ENCODE peak calls at places on chromosome 3, in four cellular contexts. D is upper lobe of right lung, Z is stomach, U is heart left ventricle. I is an unnamed sample.

GRCh38 chr3:127161973-127162579 is 30.9 kb upstream of the PRR23E start:
- DNase-seq in D (no peak), Z (no peak), U (no peak), I (no peak)

GRCh38 chr3:127677541-127678314 is 5.0 kb downstream of the ABTB1 start:
- DNase-seq in D (peak), Z (peak), U (no peak), I (no peak)

GRCh38 chr3:152241142-152242067 is 27.3 kb upstream of the MBNL1 start:
- DNase-seq in D (no peak), Z (no peak), U (no peak), I (no peak)

GRCh38 chr3:61855211-61855610 is 293.8 kb downstream of the PTPRG start:
- DNase-seq in D (no peak), Z (no peak), U (no peak), I (no peak)

GRCh38 chr3:172051310-172051956 is 12.1 kb downstream of the FNDC3B start:
- DNase-seq in D (no peak), Z (no peak), U (no peak), I (no peak)

GRCh38 chr3:170520996-170521395 is 64.9 kb downstream of the SLC7A14 start:
- DNase-seq in D (no peak), Z (no peak), U (no peak), I (no peak)

GRCh38 chr3:103052236-103052830 is 617.5 kb downstream of the ZPLD1 start:
- DNase-seq in D (no peak), Z (no peak), U (peak), I (no peak)

GRCh38 chr3:73353661-73354217 is 271.0 kb downstream of the PDZRN3 start:
- DNase-seq in D (no peak), Z (no peak), U (no peak), I (no peak)

GRCh38 chr3:140832883-140833282 is 108.8 kb upstream of the SLC25A36 start:
- DNase-seq in D (no peak), Z (no peak), U (no peak), I (no peak)

GRCh38 chr3:112348945-112349344 is 16.0 kb downstream of the CD200 start:
- DNase-seq in D (no peak), Z (no peak), U (no peak), I (no peak)

GRCh38 chr3:174532776-174533175 is 326.4 kb upstream of the NAALADL2 start:
- DNase-seq in D (no peak), Z (no peak), U (no peak), I (no peak)

GRCh38 chr3:137150825-137151224 is 193.0 kb downstream of the IL20RB start:
- DNase-seq in D (no peak), Z (no peak), U (no peak), I (no peak)

GRCh38 chr3:111850481-111850880 is 8.6 kb upstream of the PHLDB2 start:
- DNase-seq in D (no peak), Z (no peak), U (no peak), I (no peak)

GRCh38 chr3:159989973-159990846 is 1.6 kb downstream of the IL12A start:
- DNase-seq in D (no peak), Z (no peak), U (no peak), I (no peak)

GRCh38 chr3:159988617-159989251 is at the start of gene IL12A:
- DNase-seq in D (peak), Z (peak), U (peak), I (peak)

GRCh38 chr3:159991591-159991990 is 3.0 kb downstream of the IL12A start:
- DNase-seq in D (no peak), Z (no peak), U (no peak), I (no peak)

GRCh38 chr3:159982442-159982841 is 6.2 kb upstream of the IL12A start:
- DNase-seq in D (no peak), Z (no peak), U (no peak), I (no peak)

GRCh38 chr3:159987291-159987711 is 1.3 kb upstream of the IL12A start:
- DNase-seq in D (no peak), Z (no peak), U (no peak), I (peak)
- TF ChIP-seq CTCF in D (no peak), Z (no peak), U (no peak), I (peak)

GRCh38 chr3:159928071-159928491 is 60.6 kb upstream of the IL12A start:
- DNase-seq in D (no peak), Z (no peak), U (no peak), I (no peak)
- H3K4me3 ChIP-seq in D (no peak), Z (no peak), U (no peak), I (no peak)

DNA sequence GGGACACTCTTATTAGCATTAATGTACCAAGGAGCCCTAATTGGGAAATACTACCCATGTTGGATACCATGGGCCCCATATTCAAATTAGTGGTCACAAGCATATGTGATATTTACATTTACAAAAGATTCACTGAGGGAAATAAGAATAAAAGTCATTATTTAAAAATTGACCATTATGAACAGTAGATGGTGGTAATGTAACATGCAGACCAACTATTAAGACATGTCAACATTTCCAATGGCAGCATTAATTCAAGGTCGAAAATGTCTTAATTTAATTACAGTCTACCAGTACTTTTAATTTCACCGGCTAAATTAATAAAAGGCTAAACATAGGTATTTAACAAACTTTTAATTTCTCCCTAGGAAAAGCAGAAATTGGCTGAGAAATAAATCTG is 26.3 kb downstream of the NEK11 start:
- DNase-seq in D (no peak), Z (no peak), U (no peak), I (no peak)
- TF ChIP-seq CTCF in D (no peak), Z (no peak), U (peak), I (peak)

GRCh38 chr3:71694358-71694999 is 30.7 kb downstream of the EIF4E3 start:
- DNase-seq in D (no peak), Z (no peak), U (no peak), I (peak)
- H3K4me3 ChIP-seq in D (no peak), Z (no peak), U (no peak), I (no peak)

GRCh38 chr3:10472877-10473440 is 32.4 kb downstream of the ATP2B2 start:
- DNase-seq in D (no peak), Z (no peak), U (no peak), I (no peak)
- TF ChIP-seq CTCF in D (no peak), Z (no peak), U (no peak), I (no peak)

DNA sequence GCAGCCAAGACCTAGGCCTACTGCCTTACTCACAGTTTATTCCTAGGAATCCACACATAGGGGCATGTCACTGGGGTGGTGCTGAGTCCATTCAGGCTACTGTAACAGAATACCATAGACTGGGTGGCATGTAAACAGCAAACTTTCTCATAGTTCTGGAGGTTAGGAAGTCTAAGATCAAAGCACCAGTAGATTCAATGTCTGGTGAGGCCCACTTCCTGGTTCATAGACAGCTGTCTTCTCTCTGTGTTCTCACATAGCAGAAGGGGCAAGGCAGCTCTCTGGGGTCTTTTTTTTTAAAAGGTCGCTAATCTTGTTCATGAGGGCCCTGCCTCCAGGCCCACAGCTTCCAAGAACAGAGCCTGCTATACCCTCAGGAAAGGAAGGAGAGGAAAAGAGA is 113.9 kb upstream of the MANF start:
- DNase-seq in D (no peak), Z (no peak), U (no peak), I (no peak)
- H3K4me3 ChIP-seq in D (no peak), Z (no peak), U (no peak), I (no peak)

DNA sequence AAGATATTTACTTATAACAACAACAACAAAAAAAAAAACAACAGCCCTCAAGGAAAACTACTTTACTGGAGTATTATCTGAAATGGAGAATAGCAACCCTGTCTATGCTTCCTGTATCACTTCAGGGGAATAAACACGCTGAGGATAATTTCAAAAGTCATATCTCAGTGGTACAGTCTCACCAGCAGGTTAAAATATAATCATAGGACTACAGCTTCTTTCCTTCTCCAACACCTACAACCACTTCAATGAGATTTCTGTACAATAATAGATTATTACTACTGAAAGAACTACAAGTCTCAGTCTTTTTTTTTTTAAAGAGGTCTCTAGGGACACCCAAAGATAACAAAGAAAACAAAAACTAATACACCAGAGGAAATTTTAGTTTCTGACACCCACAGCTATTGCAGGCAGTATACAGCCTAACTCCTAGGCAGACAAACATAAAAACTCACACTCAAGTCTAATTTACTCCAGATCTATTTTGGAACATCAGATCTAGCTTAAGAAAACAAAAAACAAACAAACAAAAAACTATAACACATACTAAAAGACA is 268.2 kb downstream of the BCHE start:
- DNase-seq in D (no peak), Z (no peak), U (no peak), I (no peak)
- TF ChIP-seq CTCF in D (no peak), Z (no peak), U (no peak), I (no peak)

DNA sequence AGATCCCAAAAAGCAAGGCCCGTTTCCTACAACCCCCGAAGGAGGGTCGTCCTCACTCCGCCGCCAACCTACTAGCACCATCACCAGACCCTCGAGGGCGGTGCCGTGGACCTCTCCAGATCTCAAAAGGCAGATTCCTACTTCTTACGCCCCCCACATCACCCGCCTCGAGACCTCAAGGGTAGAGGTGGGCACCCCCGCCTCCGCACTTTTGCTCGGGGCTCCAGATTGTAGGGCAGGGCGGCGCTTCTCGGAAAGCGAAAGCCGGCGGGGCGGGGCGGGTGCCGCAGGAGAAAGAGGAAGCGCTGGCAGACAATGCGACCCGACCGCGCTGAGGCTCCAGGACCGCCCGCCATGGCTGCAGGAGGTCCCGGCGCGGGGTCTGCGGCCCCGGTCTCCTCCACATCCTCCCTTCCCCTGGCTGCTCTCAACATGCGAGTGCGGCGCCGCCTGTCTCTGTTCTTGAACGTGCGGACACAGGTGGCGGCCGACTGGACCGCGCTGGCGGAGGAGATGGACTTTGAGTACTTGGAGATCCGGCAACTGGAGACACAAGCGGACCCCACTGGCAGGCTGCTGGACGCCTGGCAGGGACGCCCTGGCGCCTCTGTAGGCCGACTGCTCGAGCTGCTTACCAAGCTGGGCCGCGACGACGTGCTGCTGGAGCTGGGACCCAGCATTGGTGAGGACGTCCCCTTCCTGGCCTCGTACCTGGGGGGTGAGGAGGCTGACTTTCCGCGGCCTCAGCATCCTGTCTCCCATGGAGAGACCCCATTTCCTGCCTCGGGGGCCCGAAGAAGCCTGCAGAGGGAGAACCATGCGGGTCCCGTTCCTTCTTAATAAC is at the start of gene MYD88:
- DNase-seq in D (peak), Z (peak), U (peak), I (peak)
- H3K4me3 ChIP-seq in D (peak), Z (peak), U (peak), I (peak)

GRCh38 chr3:79019137-79019923 is 748.5 kb downstream of the ROBO1 start:
- DNase-seq in D (peak), Z (peak), U (peak), I (peak)
- TF ChIP-seq CTCF in D (no peak), Z (no peak), U (no peak), I (no peak)

GRCh38 chr3:135490219-135490618 is 475.3 kb upstream of the PPP2R3A start:
- DNase-seq in D (no peak), Z (no peak), U (no peak), I (no peak)
- H3K4me3 ChIP-seq in D (no peak), Z (no peak), U (no peak), I (no peak)

I was measured in brain microvascular endothelial cell.